ENCODE peak calls at places on chromosomes 2 and 18, in nine cellular contexts. X is activated CD4-positive, alpha-beta T cell treated with anti-CD3 and anti-CD28 coated beads for 24 hours; T is fibroblast of the conjunctiva; W is A549; C is stimulated activated CD4-positive, alpha-beta T cell treated with anti-CD3 and anti-CD28 coated beads, Interleukin-1b, Interleukin-23, amount 100 ng/mL, for 24 hours; D is AG04450; Q is IMR-90; P is ELR; O is gastrocnemius medialis. I is an unnamed sample.
A peak's percentile ranks its signal among the peaks of the same experiment; 100 is the strongest.

GRCh38 chr2:212147921-212148513 is 390.6 kb downstream of the ERBB4 start:
- DNase-seq in X (no peak), O (no peak), P (peak; percentile 58), T (no peak), C (no peak), D (no peak), Q (peak; percentile 1), W (peak; percentile 4), I (no peak)

GRCh38 chr2:106839849-106840595 is 45.9 kb downstream of the ST6GAL2 start:
- DNase-seq in O (no peak), Q (no peak), D (no peak), X (no peak), P (no peak), T (no peak), C (no peak), W (peak; percentile 28), I (no peak)

GRCh38 chr2:73268831-73269685 is 15.2 kb downstream of the FBXO41 start:
- DNase-seq in X (peak; percentile 41), Q (peak; percentile 11), D (no peak), P (no peak), C (peak; percentile 47), O (no peak), T (no peak), W (peak; percentile 82), I (no peak)

GRCh38 chr2:74238879-74239278 is 40.5 kb downstream of the MTHFD2 start:
- DNase-seq in D (no peak), Q (peak; percentile 53), W (no peak), X (no peak), C (no peak), P (peak; percentile 64), T (peak; percentile 71), O (no peak), I (no peak)

GRCh38 chr2:225027061-225027762 is 15.1 kb downstream of the DOCK10 start:
- DNase-seq in T (no peak), O (no peak), Q (no peak), W (no peak), D (no peak), X (no peak), C (no peak), P (peak; percentile 68), I (no peak)

GRCh38 chr2:170813611-170814550 is 2.8 kb upstream of the GAD1 start:
- DNase-seq in P (peak; percentile 48), W (peak; percentile 22), D (no peak), T (no peak), Q (peak; percentile 44), O (no peak), C (no peak), X (no peak), I (no peak)

GRCh38 chr18:50432915-50433314 is 58.1 kb downstream of the SKA1 start:
- DNase-seq in D (no peak), W (no peak), O (no peak), T (no peak), C (no peak), Q (no peak), P (peak; percentile 29), X (no peak), I (no peak)

GRCh38 chr2:238396663-238397062 is 30.1 kb upstream of the ASB1 start:
- DNase-seq in O (no peak), W (no peak), X (no peak), T (no peak), Q (no peak), C (no peak), D (no peak), P (no peak), I (no peak)

GRCh38 chr2:84782717-84783442 is 98.0 kb downstream of the TRABD2A start:
- DNase-seq in X (no peak), P (peak; percentile 32), Q (peak; percentile 17), C (no peak), W (no peak), O (no peak), D (no peak), T (no peak), I (no peak)

GRCh38 chr2:81196933-81197628 is 892.5 kb upstream of the LRRTM1 start:
- DNase-seq in T (no peak), Q (no peak), W (no peak), C (no peak), O (no peak), P (no peak), X (no peak), D (no peak), I (no peak)

GRCh38 chr2:163171786-163172549 is 333.4 kb upstream of the KCNH7 start:
- DNase-seq in P (peak; percentile 20), X (no peak), T (no peak), W (peak; percentile 51), C (no peak), D (no peak), O (no peak), Q (no peak), I (no peak)

GRCh38 chr2:173124441-173124840 is 48.8 kb downstream of the MAP3K20 start:
- DNase-seq in W (no peak), P (no peak), D (no peak), O (no peak), X (no peak), C (no peak), T (no peak), Q (peak; percentile 32), I (no peak)

GRCh38 chr18:69996951-69997798 is 49.5 kb upstream of the CD226 start:
- DNase-seq in P (no peak), C (no peak), Q (no peak), X (no peak), W (no peak), D (no peak), O (no peak), T (no peak), I (no peak)